ENCODE peak calls at places on chromosomes 11 and 22, in four cellular contexts. One of them, this sample, is unnamed.

GRCh38 chr11:101738494-101738893 is 154.7 kb upstream of the TRPC6 start:
- DNase-seq in amniotic stem cell: no peak
- DNase-seq in fibroblast of the aortic adventitia: no peak
- DNase-seq in hippocampal formation: no peak
- DNase-seq in this sample: no peak

GRCh38 chr22:40116496-40117200 is 61.1 kb upstream of the TNRC6B start:
- DNase-seq in amniotic stem cell: no peak
- DNase-seq in fibroblast of the aortic adventitia: no peak
- DNase-seq in hippocampal formation: no peak
- DNase-seq in this sample: no peak

GRCh38 chr11:63019506-63019905 is 3.9 kb upstream of the SLC22A8 start:
- DNase-seq in amniotic stem cell: no peak
- DNase-seq in fibroblast of the aortic adventitia: no peak
- DNase-seq in hippocampal formation: no peak
- DNase-seq in this sample: no peak

GRCh38 chr11:10289765-10290420 is 4.1 kb downstream of the SBF2 start:
- DNase-seq in amniotic stem cell: no peak
- DNase-seq in fibroblast of the aortic adventitia: no peak
- DNase-seq in hippocampal formation: no peak
- DNase-seq in this sample: no peak

GRCh38 chr22:46673205-46673604 is 53.0 kb downstream of the GRAMD4 start:
- DNase-seq in amniotic stem cell: no peak
- DNase-seq in fibroblast of the aortic adventitia: no peak
- DNase-seq in hippocampal formation: no peak
- DNase-seq in this sample: no peak

GRCh38 chr11:106601637-106602297 is 416.5 kb downstream of the GUCY1A2 start:
- DNase-seq in amniotic stem cell: no peak
- DNase-seq in fibroblast of the aortic adventitia: no peak
- DNase-seq in hippocampal formation: no peak
- DNase-seq in this sample: no peak

GRCh38 chr22:33034753-33035152 is 23.4 kb downstream of the SYN3 start:
- DNase-seq in amniotic stem cell: no peak
- DNase-seq in fibroblast of the aortic adventitia: no peak
- DNase-seq in hippocampal formation: no peak
- DNase-seq in this sample: no peak

GRCh38 chr11:130872961-130873360 is 43.3 kb downstream of the SNX19 start:
- DNase-seq in amniotic stem cell: peak
- DNase-seq in fibroblast of the aortic adventitia: peak
- DNase-seq in hippocampal formation: no peak
- DNase-seq in this sample: no peak

GRCh38 chr11:15901046-15901445 is 455.3 kb downstream of the SOX6 start:
- DNase-seq in amniotic stem cell: no peak
- DNase-seq in fibroblast of the aortic adventitia: no peak
- DNase-seq in hippocampal formation: no peak
- DNase-seq in this sample: no peak

GRCh38 chr11:110463153-110463552 is 33.4 kb downstream of the FDX1 start:
- DNase-seq in amniotic stem cell: no peak
- DNase-seq in fibroblast of the aortic adventitia: peak
- DNase-seq in hippocampal formation: peak
- DNase-seq in this sample: no peak

GRCh38 chr22:36221799-36222751 is 17.3 kb downstream of the APOL2 start:
- DNase-seq in amniotic stem cell: no peak
- DNase-seq in fibroblast of the aortic adventitia: peak
- DNase-seq in hippocampal formation: peak
- DNase-seq in this sample: no peak

GRCh38 chr11:62593434-62594044 is 2.2 kb upstream of the TUT1 start:
- DNase-seq in amniotic stem cell: no peak
- DNase-seq in fibroblast of the aortic adventitia: peak
- DNase-seq in hippocampal formation: peak
- DNase-seq in this sample: no peak

GRCh38 chr11:104476454-104476853 is 312.5 kb upstream of the PDGFD start:
- DNase-seq in amniotic stem cell: no peak
- DNase-seq in fibroblast of the aortic adventitia: peak
- DNase-seq in hippocampal formation: no peak
- DNase-seq in this sample: no peak

GRCh38 chr11:69278091-69278867 is 15.7 kb upstream of the MYEOV start:
- DNase-seq in amniotic stem cell: no peak
- DNase-seq in fibroblast of the aortic adventitia: no peak
- DNase-seq in hippocampal formation: no peak
- DNase-seq in this sample: no peak

GRCh38 chr11:76073716-76074115 is 132.6 kb downstream of the WNT11 start:
- DNase-seq in amniotic stem cell: no peak
- DNase-seq in fibroblast of the aortic adventitia: peak
- DNase-seq in hippocampal formation: no peak
- DNase-seq in this sample: no peak

GRCh38 chr22:17844150-17844549 is 69.9 kb upstream of the BID start:
- DNase-seq in amniotic stem cell: no peak
- DNase-seq in fibroblast of the aortic adventitia: no peak
- DNase-seq in hippocampal formation: no peak
- DNase-seq in this sample: no peak

GRCh38 chr22:45756558-45756957 is 84.9 kb downstream of the ATXN10 start:
- DNase-seq in amniotic stem cell: no peak
- DNase-seq in fibroblast of the aortic adventitia: peak
- DNase-seq in hippocampal formation: no peak
- DNase-seq in this sample: no peak

GRCh38 chr11:11252403-11252802 is 100.6 kb downstream of the CSNK2A3 start:
- DNase-seq in amniotic stem cell: no peak
- DNase-seq in fibroblast of the aortic adventitia: no peak
- DNase-seq in hippocampal formation: no peak
- DNase-seq in this sample: no peak

GRCh38 chr11:63837027-63837688 is 1.8 kb upstream of the MARK2 start:
- DNase-seq in amniotic stem cell: peak
- DNase-seq in fibroblast of the aortic adventitia: peak
- DNase-seq in hippocampal formation: peak
- DNase-seq in this sample: no peak

GRCh38 chr11:68584097-68584496 is 100.2 kb upstream of the GAL start:
- DNase-seq in amniotic stem cell: no peak
- DNase-seq in fibroblast of the aortic adventitia: peak
- DNase-seq in hippocampal formation: no peak
- DNase-seq in this sample: no peak

GRCh38 chr22:49683032-49683431 is 144.6 kb downstream of the BRD1 start:
- DNase-seq in amniotic stem cell: no peak
- DNase-seq in fibroblast of the aortic adventitia: no peak
- DNase-seq in hippocampal formation: no peak
- DNase-seq in this sample: no peak

GRCh38 chr11:63906585-63906984 is 10.4 kb downstream of the RCOR2 start:
- DNase-seq in amniotic stem cell: no peak
- DNase-seq in fibroblast of the aortic adventitia: peak
- DNase-seq in hippocampal formation: no peak
- DNase-seq in this sample: no peak

GRCh38 chr11:81303265-81303664 is 1430.4 kb downstream of the FAM181B start:
- DNase-seq in amniotic stem cell: no peak
- DNase-seq in fibroblast of the aortic adventitia: no peak
- DNase-seq in hippocampal formation: no peak
- DNase-seq in this sample: no peak

GRCh38 chr22:45268958-45269844 is 15.5 kb upstream of the UPK3A start:
- DNase-seq in amniotic stem cell: peak
- DNase-seq in fibroblast of the aortic adventitia: peak
- DNase-seq in hippocampal formation: peak
- DNase-seq in this sample: no peak

GRCh38 chr22:27791494-27792241 is 9.9 kb downstream of the MN1 start:
- DNase-seq in amniotic stem cell: no peak
- DNase-seq in fibroblast of the aortic adventitia: no peak
- DNase-seq in hippocampal formation: no peak
- DNase-seq in this sample: no peak

GRCh38 chr11:73140213-73141030 is 1.7 kb downstream of the FCHSD2 start:
- DNase-seq in amniotic stem cell: no peak
- DNase-seq in fibroblast of the aortic adventitia: peak
- DNase-seq in hippocampal formation: peak
- DNase-seq in this sample: no peak

GRCh38 chr11:119374632-119375394 is 6.7 kb downstream of the USP2 start:
- DNase-seq in amniotic stem cell: no peak
- DNase-seq in fibroblast of the aortic adventitia: no peak
- DNase-seq in hippocampal formation: peak
- DNase-seq in this sample: no peak

GRCh38 chr22:21713428-21714058 is 22.1 kb downstream of the YPEL1 start:
- DNase-seq in amniotic stem cell: no peak
- DNase-seq in fibroblast of the aortic adventitia: no peak
- DNase-seq in hippocampal formation: no peak
- DNase-seq in this sample: no peak

GRCh38 chr11:117647872-117648271 is 149.1 kb downstream of the DSCAML1 start:
- DNase-seq in amniotic stem cell: no peak
- DNase-seq in fibroblast of the aortic adventitia: no peak
- DNase-seq in hippocampal formation: no peak
- DNase-seq in this sample: no peak

GRCh38 chr22:46027219-46028068 is 50.5 kb upstream of the WNT7B start:
- DNase-seq in amniotic stem cell: no peak
- DNase-seq in fibroblast of the aortic adventitia: no peak
- DNase-seq in hippocampal formation: peak
- DNase-seq in this sample: no peak

GRCh38 chr11:122267602-122268001 is 151.6 kb upstream of the BLID start:
- DNase-seq in amniotic stem cell: peak
- DNase-seq in fibroblast of the aortic adventitia: peak
- DNase-seq in hippocampal formation: no peak
- DNase-seq in this sample: no peak

GRCh38 chr11:37947816-37948215 is 1349.8 kb upstream of the RAG2 start:
- DNase-seq in amniotic stem cell: no peak
- DNase-seq in fibroblast of the aortic adventitia: no peak
- DNase-seq in hippocampal formation: no peak
- DNase-seq in this sample: no peak

GRCh38 chr22:20428496-20429253 is 8.9 kb downstream of the SCARF2 start:
- DNase-seq in amniotic stem cell: no peak
- DNase-seq in fibroblast of the aortic adventitia: no peak
- DNase-seq in hippocampal formation: no peak
- DNase-seq in this sample: no peak

GRCh38 chr22:41682033-41682807 is 6.4 kb downstream of the SNU13 start:
- DNase-seq in amniotic stem cell: no peak
- DNase-seq in fibroblast of the aortic adventitia: peak
- DNase-seq in hippocampal formation: peak
- DNase-seq in this sample: peak

GRCh38 chr11:61895046-61895717 is 3.8 kb upstream of the FADS3 start:
- DNase-seq in amniotic stem cell: no peak
- DNase-seq in fibroblast of the aortic adventitia: no peak
- DNase-seq in hippocampal formation: no peak
- DNase-seq in this sample: no peak

GRCh38 chr11:5605849-5606248 is 9.4 kb downstream of the TRIM6 start:
- DNase-seq in amniotic stem cell: peak
- DNase-seq in fibroblast of the aortic adventitia: peak
- DNase-seq in hippocampal formation: no peak
- DNase-seq in this sample: peak

GRCh38 chr11:13210424-13210823 is 67.2 kb upstream of the BMAL1 start:
- DNase-seq in amniotic stem cell: peak
- DNase-seq in fibroblast of the aortic adventitia: peak
- DNase-seq in hippocampal formation: peak
- DNase-seq in this sample: peak

This sample was measured in HS-27A.